ENCODE peak calls at places on chromosomes 3 and 15, in seven cellular contexts. M is GM12878, C is astrocyte of the spinal cord, F is stomach, Q is SK-N-SH, A is HFF-Myc, H is PC-3. T is an unnamed sample.

GRCh38 chr3:132595036-132595435 is 2.0 kb upstream of the ACKR4 start:
- DNase-seq in M (no peak), C (peak; percentile 41), F (no peak), Q (no peak), A (no peak), H (peak; percentile 1), T (no peak)

GRCh38 chr3:67386446-67386845 is 268.0 kb downstream of the SUCLG2 start:
- DNase-seq in M (no peak), C (no peak), F (no peak), Q (no peak), A (no peak), H (no peak), T (peak; percentile 18)

GRCh38 chr3:16885948-16886683 is 1.4 kb downstream of the PLCL2 start:
- DNase-seq in M (no peak), C (peak; percentile 41), F (no peak), Q (no peak), A (no peak), H (peak; percentile 29), T (no peak)

GRCh38 chr15:56243117-56243773 is 434 bp downstream of the RFX7 start:
- DNase-seq in M (no peak), C (peak; percentile 42), F (peak; percentile 31), Q (peak; percentile 79), A (no peak), H (no peak), T (peak; percentile 66)

GRCh38 chr15:73991260-73991659 is 835 bp downstream of the STOML1 start:
- DNase-seq in M (no peak), C (peak; percentile 32), F (no peak), Q (no peak), A (no peak), H (no peak), T (no peak)

GRCh38 chr15:94840794-94841587 is 609.6 kb downstream of the MCTP2 start:
- DNase-seq in M (no peak), C (peak; percentile 81), F (no peak), Q (no peak), A (no peak), H (no peak), T (no peak)

GRCh38 chr3:66577804-66578203 is 77.0 kb upstream of the LRIG1 start:
- DNase-seq in M (no peak), C (no peak), F (no peak), Q (no peak), A (no peak), H (no peak), T (no peak)

GRCh38 chr3:148309390-148310035 is 388.2 kb upstream of the AGTR1 start:
- DNase-seq in M (no peak), C (peak; percentile 54), F (no peak), Q (peak; percentile 18), A (no peak), H (peak; percentile 57), T (peak; percentile 58)

GRCh38 chr15:80870366-80870765 is 91.2 kb downstream of the CEMIP start:
- DNase-seq in M (no peak), C (no peak), F (no peak), Q (no peak), A (no peak), H (no peak), T (no peak)

GRCh38 chr3:27641271-27641670 is 80.9 kb downstream of the EOMES start:
- DNase-seq in M (no peak), C (no peak), F (no peak), Q (no peak), A (no peak), H (no peak), T (no peak)

GRCh38 chr3:180523040-180523439 is 78.9 kb upstream of the TTC14 start:
- DNase-seq in M (no peak), C (no peak), F (no peak), Q (no peak), A (no peak), H (no peak), T (no peak)

GRCh38 chr3:9180764-9181117 is 68.7 kb downstream of the SRGAP3 start:
- DNase-seq in M (no peak), C (no peak), F (no peak), Q (no peak), A (no peak), H (no peak), T (peak; percentile 24)

DNA sequence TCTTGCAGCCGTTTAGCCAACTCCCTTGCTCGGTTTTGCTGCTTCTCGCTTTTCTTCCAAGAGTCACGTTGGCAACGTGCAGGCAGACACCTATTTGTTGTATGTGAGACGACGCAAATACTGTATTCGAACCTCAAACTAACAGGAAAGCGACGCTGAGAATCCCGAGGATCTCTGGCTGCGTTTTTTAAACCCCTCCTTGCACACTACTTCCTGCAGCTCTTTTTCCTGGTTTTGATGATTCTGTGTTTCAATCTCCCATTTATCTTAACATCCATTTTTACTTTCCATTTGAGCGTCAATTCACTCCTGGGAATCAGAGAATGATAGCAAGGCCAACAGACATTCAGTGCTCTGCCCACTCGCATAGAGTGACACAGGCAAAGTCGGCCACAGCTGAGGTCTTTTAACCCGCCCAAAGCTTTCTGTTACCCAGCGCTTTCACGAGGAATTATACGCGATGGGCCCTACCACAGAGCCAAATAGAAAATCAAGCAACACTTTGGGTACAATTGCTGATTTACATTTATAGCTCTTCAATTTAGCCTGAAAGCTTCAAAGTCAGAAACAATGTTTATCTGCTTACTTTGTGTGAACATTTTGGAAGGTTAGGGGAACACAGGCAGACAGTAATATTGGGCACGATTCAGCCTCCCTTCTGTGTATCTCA is 1.6 kb upstream of the ANXA2 start:
- DNase-seq in M (no peak), C (no peak), F (no peak), Q (no peak), A (no peak), H (no peak), T (no peak)
- H3K4me3 ChIP-seq in M (no peak overlapping the region), C (no peak overlapping the region), F (no peak overlapping the region), Q (no peak overlapping the region), A (peak overlapping the region; percentile 99), H (peak overlapping the region; percentile 28), T (no peak overlapping the region)

GRCh38 chr15:70892002-70892911 is at the start of the genes LRRC49 and THAP10:
- DNase-seq in M (peak; percentile 64), C (peak; percentile 96), F (peak; percentile 82), Q (peak; percentile 88), A (peak; percentile 97), H (peak; percentile 96), T (peak; percentile 92)

GRCh38 chr15:70892912-70893560 is 410 bp downstream of the LRRC49 start:
- DNase-seq in M (no peak), C (peak; percentile 79), F (no peak), Q (peak; percentile 59), A (peak; percentile 41), H (peak; percentile 56), T (peak; percentile 48)
- TF ChIP-seq CTCF in M (peak; percentile 27), C (peak; percentile 75), F (peak; percentile 17), Q (peak; percentile 82), A (peak; percentile 65), H (peak; percentile 78), T (peak; percentile 34)

DNA sequence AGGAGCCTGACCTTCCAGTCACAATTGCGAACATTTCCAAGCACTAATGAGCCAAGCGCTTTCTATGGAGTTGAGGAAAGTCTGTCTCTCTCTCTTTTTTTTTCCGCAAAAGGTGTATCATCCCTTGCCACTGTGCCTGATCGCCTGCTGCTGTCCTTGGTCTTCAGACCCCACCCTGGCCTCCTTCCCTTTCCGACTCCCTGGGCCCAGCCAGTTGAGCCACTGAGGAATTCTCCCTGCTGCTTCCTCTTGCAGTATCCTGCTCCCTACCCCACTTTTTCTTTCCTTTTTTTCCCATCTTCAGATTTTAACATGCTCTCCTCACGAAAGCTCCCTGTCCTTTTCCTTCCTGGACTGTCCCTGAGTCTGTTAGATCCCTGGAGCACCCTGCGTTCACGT is 396.5 kb upstream of the C2CD4B start:
- DNase-seq in M (no peak), C (no peak), F (no peak), Q (no peak), A (no peak), H (no peak), T (no peak)
- H3K4me3 ChIP-seq in M (no peak overlapping the region), C (no peak overlapping the region), F (peak overlapping the region; percentile 32), Q (no peak overlapping the region), A (no peak overlapping the region), H (no peak overlapping the region), T (no peak overlapping the region)

GRCh38 chr3:123397921-123398785 is 50.7 kb downstream of the ADCY5 start:
- DNase-seq in M (no peak), C (no peak), F (no peak), Q (no peak), A (no peak), H (no peak), T (no peak)
- TF ChIP-seq CTCF in M (no peak), C (no peak), F (no peak), Q (no peak), A (no peak), H (no peak), T (no peak)

DNA sequence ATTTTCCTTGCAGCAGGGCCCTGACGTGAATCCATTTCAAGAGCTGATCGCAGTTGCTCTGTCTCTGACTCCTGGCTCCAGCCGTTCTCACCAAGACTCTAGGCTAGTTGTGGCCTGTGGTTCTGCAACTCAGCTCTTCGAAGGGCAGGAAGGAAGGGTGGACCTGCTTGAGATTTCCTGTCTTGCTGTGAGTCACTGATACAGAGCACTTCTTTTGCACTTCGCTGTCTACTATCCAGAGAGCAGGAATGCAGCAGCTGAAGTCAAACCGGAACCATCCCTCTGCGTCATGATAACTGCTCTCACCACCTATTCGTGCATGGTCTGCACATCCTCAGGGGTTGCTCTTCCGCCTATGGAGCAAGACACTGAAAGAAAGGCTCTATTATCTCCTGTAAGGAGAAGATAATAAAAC is 59.7 kb downstream of the RAP2B start:
- DNase-seq in M (peak; percentile 31), C (peak; percentile 97), F (peak; percentile 30), Q (peak; percentile 8), A (peak; percentile 93), H (peak; percentile 97), T (peak; percentile 86)
- H3K4me3 ChIP-seq in M (no peak overlapping the region), C (no peak overlapping the region), F (no peak overlapping the region), Q (no peak overlapping the region), A (no peak overlapping the region), H (peak overlapping the region; percentile 13), T (no peak overlapping the region)

DNA sequence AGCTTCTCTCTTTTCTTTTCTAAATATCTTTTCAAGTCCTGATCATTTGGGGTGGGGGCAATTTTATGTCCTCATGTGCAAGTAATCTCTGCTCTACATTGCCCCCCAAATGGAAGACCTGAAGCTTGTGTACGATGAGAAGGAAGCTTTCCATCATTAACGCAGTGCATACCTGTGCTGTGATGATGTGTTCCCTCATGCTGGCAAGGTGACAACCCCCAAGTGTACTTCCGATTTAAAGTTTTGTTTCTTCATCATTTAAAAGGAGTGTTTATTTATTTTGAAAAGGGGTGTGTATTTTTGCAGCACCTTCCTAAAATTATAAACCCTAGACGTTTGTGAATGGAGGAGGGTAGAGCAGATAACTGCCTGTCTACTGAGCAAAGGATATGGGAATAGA is 45.3 kb downstream of the C2CD4A start:
- DNase-seq in M (no peak), C (no peak), F (no peak), Q (no peak), A (no peak), H (peak; percentile 23), T (no peak)
- TF ChIP-seq CTCF in M (no peak), C (no peak), F (no peak), Q (no peak), A (no peak), H (no peak), T (no peak)

GRCh38 chr3:152519376-152519775 is 250.6 kb downstream of the MBNL1 start:
- DNase-seq in M (no peak), C (no peak), F (no peak), Q (no peak), A (no peak), H (no peak), T (peak; percentile 51)
- H3K4me3 ChIP-seq in M (no peak overlapping the region), C (no peak overlapping the region), F (no peak overlapping the region), Q (no peak overlapping the region), A (no peak overlapping the region), H (no peak overlapping the region), T (no peak overlapping the region)